ENCODE peak calls at places on chromosomes 1 and 21, in ten cellular contexts. G, O, U, A, C, S, N, K, P and Q are unnamed samples. For H3K36me3 and H3K4me1, the result is how much of the 10 kb centered on the place peaks cover.

GRCh38 chr1:187409341-187409740 is 580.6 kb downstream of the PLA2G4A start:
- DNase-seq in G (no peak), O (no peak), U (no peak), A (no peak), C (peak), S (no peak), N (no peak), K (no peak), P (no peak), Q (no peak)

GRCh38 chr1:116126281-116126680 is 15.1 kb downstream of the MAB21L3 start:
- DNase-seq in G (no peak), O (no peak), U (no peak), A (peak), C (no peak), S (no peak), N (no peak), K (no peak), P (no peak), Q (no peak)

GRCh38 chr1:109864960-109865611 is 45.6 kb upstream of the CSF1 start:
- DNase-seq in G (no peak), O (peak), U (peak), A (no peak), C (no peak), S (peak), N (no peak), K (peak), P (no peak), Q (no peak)

GRCh38 chr1:16906873-16907272 is 11.1 kb downstream of the RNU1-2 start:
- DNase-seq in G (no peak), O (no peak), U (no peak), A (no peak), C (no peak), S (no peak), N (no peak), K (no peak), P (no peak), Q (peak)

GRCh38 chr1:10693497-10694273 is 102.8 kb downstream of the CASZ1 start:
- DNase-seq in G (no peak), O (peak), U (no peak), A (peak), C (peak), S (no peak), N (peak), K (peak), P (peak), Q (no peak)

GRCh38 chr1:6212193-6212959 is 6.5 kb downstream of the RNF207 start:
- DNase-seq in G (no peak), O (no peak), U (no peak), A (no peak), C (no peak), S (no peak), N (no peak), K (no peak), P (no peak), Q (no peak)

GRCh38 chr1:181618559-181618958 is 135.2 kb downstream of the CACNA1E start:
- DNase-seq in G (no peak), O (no peak), U (no peak), A (no peak), C (no peak), S (no peak), N (no peak), K (no peak), P (no peak), Q (no peak)

GRCh38 chr1:181640959-181641358 is 157.6 kb downstream of the CACNA1E start:
- DNase-seq in G (no peak), O (no peak), U (no peak), A (no peak), C (no peak), S (no peak), N (no peak), K (no peak), P (no peak), Q (no peak)

GRCh38 chr21:45138199-45139002 is 64.0 kb downstream of the ADARB1 start:
- DNase-seq in G (peak), O (peak), U (no peak), A (peak), C (peak), S (peak), N (peak), K (peak), P (peak), Q (peak)

GRCh38 chr1:168408531-168409242 is 128.0 kb downstream of the TBX19 start:
- DNase-seq in G (no peak), O (no peak), U (no peak), A (peak), C (peak), S (no peak), N (peak), K (no peak), P (peak), Q (no peak)

GRCh38 chr1:204065174-204065985 is 7.5 kb upstream of the SOX13 start:
- DNase-seq in G (peak), O (peak), U (no peak), A (no peak), C (peak), S (peak), N (no peak), K (peak), P (peak), Q (no peak)

GRCh38 chr21:34182436-34182835 is 109.1 kb downstream of the MRPS6 start:
- DNase-seq in G (no peak), O (no peak), U (no peak), A (no peak), C (no peak), S (no peak), N (no peak), K (no peak), P (no peak), Q (no peak)

GRCh38 chr1:30675761-30676160 is 47.6 kb downstream of the MATN1 start:
- DNase-seq in G (no peak), O (no peak), U (no peak), A (no peak), C (no peak), S (no peak), N (no peak), K (no peak), P (peak), Q (no peak)

GRCh38 chr21:42155045-42155855 is 63.7 kb upstream of the ABCG1 start:
- DNase-seq in G (no peak), O (no peak), U (no peak), A (no peak), C (no peak), S (no peak), N (no peak), K (no peak), P (no peak), Q (peak)

GRCh38 chr1:206578959-206579358 is 33.3 kb downstream of the EIF2D start:
- DNase-seq in G (no peak), O (no peak), U (no peak), A (no peak), C (no peak), S (no peak), N (no peak), K (no peak), P (no peak), Q (no peak)

GRCh38 chr1:226332947-226333346 is 24.0 kb upstream of the LIN9 start:
- DNase-seq in G (no peak), O (no peak), U (no peak), A (no peak), C (peak), S (no peak), N (no peak), K (no peak), P (no peak), Q (no peak)

GRCh38 chr21:44913425-44914175 is 7.1 kb downstream of the ITGB2 start:
- DNase-seq in G (no peak), O (no peak), U (no peak), A (no peak), C (no peak), S (no peak), N (no peak), K (no peak), P (no peak), Q (peak)

GRCh38 chr1:230750576-230750975 is 3.4 kb downstream of the CAPN9 start:
- DNase-seq in G (no peak), O (peak), U (no peak), A (no peak), C (no peak), S (no peak), N (no peak), K (no peak), P (peak), Q (no peak)

GRCh38 chr1:24349891-24350290 is 30.7 kb downstream of the GRHL3 start:
- DNase-seq in G (no peak), O (no peak), U (no peak), A (no peak), C (no peak), S (no peak), N (no peak), K (no peak), P (peak), Q (peak)

GRCh38 chr1:26321315-26322041 is 3.7 kb downstream of the CD52 start:
- DNase-seq in G (peak), O (peak), U (peak), A (peak), C (peak), S (peak), N (peak), K (peak), P (peak), Q (peak)

GRCh38 chr1:194295690-194296089 is 1109.3 kb upstream of the B3GALT2 start:
- DNase-seq in G (no peak), O (no peak), U (no peak), A (peak), C (peak), S (no peak), N (peak), K (peak), P (peak), Q (no peak)

GRCh38 chr1:183432548-183432875 is 14.3 kb upstream of the NMNAT2 start:
- DNase-seq in G (no peak), O (peak), U (no peak), A (no peak), C (no peak), S (no peak), N (no peak), K (no peak), P (peak), Q (no peak)

GRCh38 chr1:59156526-59157196 is 140.2 kb upstream of the FGGY start:
- DNase-seq in G (no peak), O (no peak), U (no peak), A (no peak), C (peak), S (no peak), N (no peak), K (peak), P (no peak), Q (peak)

GRCh38 chr21:33393348-33393747 is 9.9 kb upstream of the IFNGR2 start:
- DNase-seq in G (no peak), O (no peak), U (no peak), A (no peak), C (no peak), S (no peak), N (no peak), K (no peak), P (no peak), Q (peak)

GRCh38 chr1:193281894-193282293 is 95.5 kb upstream of the B3GALT2 start:
- DNase-seq in G (no peak), O (no peak), U (no peak), A (no peak), C (no peak), S (no peak), N (no peak), K (no peak), P (no peak), Q (no peak)

DNA sequence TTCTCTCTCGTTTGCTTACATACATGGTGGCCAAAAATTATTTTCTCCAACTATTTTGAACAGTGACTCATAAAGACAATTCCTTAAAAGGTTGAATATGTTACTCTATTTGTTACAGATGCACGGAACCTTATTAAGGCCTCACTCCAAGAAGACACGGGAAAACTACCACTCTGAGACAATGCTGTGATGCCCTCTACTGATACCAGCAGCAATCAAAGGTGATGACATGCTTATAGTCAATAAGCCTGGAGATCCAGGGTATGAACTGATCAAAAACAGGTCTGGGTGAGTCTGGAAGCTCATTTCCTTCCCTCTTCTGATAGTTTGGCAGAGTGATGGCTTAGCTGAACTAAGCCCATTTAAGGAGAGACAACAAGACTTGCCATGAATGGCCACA is 563.0 kb downstream of the LRRIQ3 start:
- DNase-seq in G (no peak), O (no peak), U (no peak), A (no peak), C (peak), S (no peak), N (no peak), K (no peak), P (peak), Q (no peak)
- H3K36me3 ChIP-seq in G (under half), O (under half), U (under half), A (under half), C (under half), S (under half), N (under half), K (under half), P (under half), Q (under half)

DNA sequence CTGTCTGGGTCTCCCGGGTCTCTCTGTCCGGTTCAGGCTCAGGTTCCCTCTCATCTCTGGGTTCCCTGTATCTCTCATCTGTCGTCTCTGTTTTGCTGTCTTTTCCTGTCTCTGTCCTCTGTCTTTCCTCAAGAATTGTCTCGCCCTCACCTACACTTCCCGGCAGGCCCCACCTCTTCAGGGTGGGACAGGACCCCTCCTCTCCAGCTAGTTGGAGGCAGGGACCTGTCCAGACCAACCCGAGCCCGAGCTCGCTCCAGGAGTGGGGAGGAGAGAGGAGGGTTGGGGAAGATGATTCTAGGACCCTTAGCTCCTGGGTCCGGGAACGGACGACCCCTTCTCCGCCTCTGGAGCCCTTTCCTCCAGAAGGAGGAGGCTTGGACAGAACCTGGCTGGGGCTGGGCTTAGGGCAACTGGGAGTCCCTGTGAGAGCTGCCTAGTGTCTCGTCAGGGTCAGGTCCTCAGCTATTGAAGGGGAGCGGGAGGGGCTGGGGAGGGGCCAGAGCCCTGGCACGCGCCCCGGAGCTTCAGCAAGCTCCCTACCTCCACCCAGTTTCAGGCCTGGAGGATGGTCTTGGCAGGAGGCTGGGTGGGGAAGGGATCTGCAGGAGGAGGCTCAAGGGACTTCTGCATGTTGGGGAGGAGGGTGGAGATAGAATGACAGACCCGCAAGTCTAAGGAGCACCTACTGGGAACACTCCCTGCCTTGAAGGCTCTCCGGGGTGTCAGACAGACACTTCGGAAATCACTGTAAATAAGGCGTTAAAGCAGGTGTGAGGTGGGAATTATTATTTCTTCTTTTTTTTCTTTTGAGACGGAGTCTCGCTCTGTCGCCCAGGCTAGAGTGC is 26.3 kb upstream of the EPB41 start:
- DNase-seq in G (peak), O (peak), U (peak), A (no peak), C (peak), S (peak), N (peak), K (peak), P (no peak), Q (peak)
- H3K4me1 ChIP-seq in G (under half), O (under half), U (under half), A (under half), C (under half), S (under half), N (half or more), K (under half), P (under half), Q (under half)

GRCh38 chr1:19621274-19621950 is 22.7 kb upstream of the NBL1 start:
- DNase-seq in G (no peak), O (no peak), U (no peak), A (no peak), C (no peak), S (no peak), N (no peak), K (no peak), P (no peak), Q (no peak)

GRCh38 chr1:19620786-19621185 is 23.3 kb upstream of the NBL1 start:
- DNase-seq in G (no peak), O (no peak), U (no peak), A (no peak), C (no peak), S (no peak), N (no peak), K (no peak), P (no peak), Q (no peak)

GRCh38 chr1:19616489-19616888 is 27.6 kb upstream of the NBL1 start:
- DNase-seq in G (no peak), O (no peak), U (no peak), A (no peak), C (no peak), S (no peak), N (no peak), K (no peak), P (peak), Q (no peak)

GRCh38 chr1:19619697-19620384 is 24.3 kb upstream of the NBL1 start:
- DNase-seq in G (no peak), O (peak), U (no peak), A (no peak), C (no peak), S (no peak), N (no peak), K (peak), P (no peak), Q (no peak)

DNA sequence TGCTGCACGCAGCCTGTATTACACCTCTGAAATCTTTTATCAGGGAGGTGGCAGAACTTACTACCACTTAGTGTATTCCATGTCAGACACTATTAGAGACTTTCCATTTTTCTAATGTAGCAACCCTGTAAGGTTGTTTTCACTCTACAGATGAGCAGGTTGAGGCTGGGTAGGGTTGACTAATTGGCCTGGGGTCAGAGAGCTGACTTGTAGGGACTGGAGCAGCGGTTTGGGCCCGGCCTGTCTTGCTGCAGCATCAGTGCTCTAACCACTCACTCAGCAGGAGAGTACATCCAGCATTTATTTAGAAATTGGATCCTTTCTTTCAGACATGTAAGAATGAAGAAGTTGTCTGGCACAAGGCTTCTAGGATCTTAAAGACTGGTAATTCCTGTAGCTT is 25.7 kb upstream of the NBL1 start:
- DNase-seq in G (no peak), O (no peak), U (no peak), A (no peak), C (no peak), S (no peak), N (no peak), K (no peak), P (no peak), Q (no peak)
- H3K36me3 ChIP-seq in G (under half), O (under half), U (under half), A (under half), C (under half), S (under half), N (half or more), K (under half), P (under half), Q (under half)

DNA sequence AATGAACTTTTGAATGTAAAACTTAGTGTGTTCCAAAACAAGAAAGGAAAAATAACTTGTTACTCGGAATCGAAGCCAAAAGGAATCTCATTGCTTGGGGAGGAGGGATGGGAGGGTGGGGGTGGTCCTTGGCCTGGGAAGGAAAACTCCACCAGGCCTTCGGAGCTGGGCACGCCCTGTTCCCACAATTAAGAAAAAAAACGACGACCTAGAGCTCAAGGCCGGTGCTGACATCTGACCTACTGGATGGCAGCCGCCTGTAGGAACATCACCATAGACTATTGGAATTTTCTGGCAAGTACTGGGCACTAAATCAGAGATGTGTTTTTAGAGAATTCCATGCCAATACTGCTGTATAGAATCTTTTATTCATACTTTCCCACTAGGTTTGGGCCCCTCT is 760 bp downstream of the NADK start:
- DNase-seq in G (peak), O (no peak), U (no peak), A (no peak), C (peak), S (peak), N (peak), K (peak), P (peak), Q (peak)
- H3K4me1 ChIP-seq in G (half or more), O (half or more), U (under half), A (half or more), C (under half), S (under half), N (half or more), K (half or more), P (under half), Q (under half)